ENCODE peak calls at places on chromosomes 5 and 9, in six cellular contexts. P, T, E, F, B and X are unnamed samples.

GRCh38 chr9:83147487-83148149 is 84.7 kb upstream of the RASEF start:
- DNase-seq in P (no peak), F (no peak), T (no peak), B (no peak), E (no peak), X (no peak)

GRCh38 chr5:91478096-91478495 is 95.0 kb upstream of the ARRDC3 start:
- DNase-seq in F (no peak), P (no peak), B (no peak), E (no peak), T (no peak), X (no peak)

GRCh38 chr5:58259685-58260152 is 200.2 kb downstream of the PLK2 start:
- DNase-seq in T (peak), B (peak), E (peak), F (no peak), P (no peak), X (peak)

GRCh38 chr9:38144421-38144820 is 75.4 kb upstream of the SHB start:
- DNase-seq in F (no peak), E (no peak), P (no peak), B (peak), T (no peak), X (peak)

GRCh38 chr5:92634883-92635282 is 946.1 kb downstream of the NR2F1-AS1 start:
- DNase-seq in T (no peak), P (no peak), E (no peak), B (no peak), F (no peak), X (no peak)

GRCh38 chr5:144335561-144335960 is 164.9 kb downstream of the KCTD16 start:
- DNase-seq in T (no peak), P (no peak), E (no peak), B (no peak), F (no peak), X (no peak)

GRCh38 chr9:87445646-87446045 is 52.0 kb upstream of the DAPK1 start:
- DNase-seq in B (no peak), F (no peak), P (peak), T (peak), E (no peak), X (no peak)

GRCh38 chr9:3371842-3372241 is 154.0 kb downstream of the RFX3 start:
- DNase-seq in B (no peak), F (no peak), T (no peak), E (no peak), P (no peak), X (no peak)

GRCh38 chr5:171913987-171914273 is 92.5 kb downstream of the FBXW11 start:
- DNase-seq in E (no peak), P (no peak), T (no peak), F (no peak), B (no peak), X (no peak)

GRCh38 chr5:131382407-131383395 is 118.8 kb downstream of the CDC42SE2 start:
- DNase-seq in T (peak), F (peak), B (peak), E (no peak), P (no peak), X (peak)

GRCh38 chr5:124352312-124352711 is 394.1 kb downstream of the ZNF608 start:
- DNase-seq in T (no peak), E (no peak), P (no peak), B (no peak), F (no peak), X (no peak)

GRCh38 chr9:126153382-126153781 is 173.2 kb upstream of the MVB12B start:
- DNase-seq in E (no peak), B (no peak), T (no peak), F (no peak), P (no peak), X (no peak)

GRCh38 chr9:23635276-23635675 is 190.8 kb downstream of the ELAVL2 start:
- DNase-seq in B (no peak), P (no peak), F (no peak), E (no peak), T (no peak), X (no peak)

GRCh38 chr5:62183727-62184126 is 122.3 kb upstream of the KIF2A start:
- DNase-seq in F (no peak), E (no peak), T (no peak), P (no peak), B (no peak), X (no peak)